ENCODE peak calls at places on chromosome 22, in seven cellular contexts. M is esophagus squamous epithelium, I is astrocyte of the cerebellum, P is fibroblast of the aortic adventitia, H is tibial artery, N is left lung, Y is stomach. J is an unnamed sample.

GRCh38 chr22:45999379-45999971 is 22.5 kb upstream of the WNT7B start:
- DNase-seq in M (no peak), P (no peak), I (no peak), N (peak), Y (no peak), H (no peak), J (no peak)

GRCh38 chr22:48867891-48868290 is 959.8 kb downstream of the BRD1 start:
- DNase-seq in P (no peak), Y (no peak), I (no peak), H (no peak), N (no peak), M (no peak), J (no peak)

GRCh38 chr22:26722159-26722558 is 64.8 kb downstream of the MIAT start:
- DNase-seq in H (no peak), Y (no peak), N (no peak), M (no peak), I (no peak), P (peak), J (no peak)

GRCh38 chr22:36546092-36546804 is 17.3 kb upstream of the EIF3D start:
- DNase-seq in N (no peak), P (peak), M (no peak), H (no peak), Y (no peak), I (peak), J (peak)

GRCh38 chr22:21816787-21817496 is 50.5 kb downstream of the MAPK1 start:
- DNase-seq in N (no peak), M (no peak), I (peak), H (no peak), Y (no peak), P (peak), J (no peak)

GRCh38 chr22:19576460-19577421 is 52.5 kb upstream of the CLDN5 start:
- DNase-seq in P (peak), N (no peak), I (no peak), Y (no peak), H (no peak), M (no peak), J (no peak)

GRCh38 chr22:42685941-42686666 is 34.6 kb downstream of the A4GALT start:
- DNase-seq in Y (peak), M (no peak), N (peak), H (peak), I (no peak), P (peak), J (no peak)

GRCh38 chr22:25898707-25899365 is 156.8 kb downstream of the MYO18B start:
- DNase-seq in I (no peak), M (no peak), H (no peak), P (no peak), N (no peak), Y (no peak), J (no peak)

GRCh38 chr22:36536717-36537116 is 7.8 kb upstream of the EIF3D start:
- DNase-seq in N (no peak), M (no peak), H (no peak), P (no peak), Y (no peak), I (no peak), J (no peak)

GRCh38 chr22:44202261-44202789 is 21.6 kb downstream of the PARVG start:
- DNase-seq in Y (no peak), H (no peak), I (peak), P (peak), N (no peak), M (no peak), J (no peak)

GRCh38 chr22:46972901-46973831 is 210.7 kb downstream of the TBC1D22A start:
- DNase-seq in M (no peak), H (no peak), N (peak), Y (no peak), P (no peak), I (no peak), J (no peak)

GRCh38 chr22:24827305-24827704 is 21.3 kb downstream of the SGSM1 start:
- DNase-seq in N (peak), P (no peak), I (no peak), M (no peak), Y (peak), H (peak), J (no peak)

GRCh38 chr22:46201059-46201757 is 48.9 kb downstream of the CDPF1 start:
- DNase-seq in N (no peak), P (no peak), Y (no peak), M (no peak), H (no peak), I (no peak), J (no peak)

GRCh38 chr22:32847067-32847491 is 45.6 kb downstream of the TIMP3 start:
- DNase-seq in P (peak), M (no peak), H (peak), Y (no peak), I (no peak), N (no peak), J (no peak)

GRCh38 chr22:20068640-20069039 is 11.4 kb upstream of the DGCR8 start:
- DNase-seq in N (no peak), P (no peak), I (no peak), H (no peak), Y (no peak), M (no peak), J (no peak)

GRCh38 chr22:41885576-41885975 is 29.3 kb downstream of the SHISA8 start:
- DNase-seq in Y (no peak), M (no peak), N (no peak), P (no peak), I (no peak), H (no peak), J (no peak)

GRCh38 chr22:19271856-19272535 is 19.5 kb downstream of the CLTCL1 start:
- DNase-seq in I (peak), M (no peak), N (no peak), P (no peak), H (no peak), Y (no peak), J (no peak)

GRCh38 chr22:33325232-33326004 is 267.2 kb upstream of the SYN3 start:
- DNase-seq in P (no peak), N (no peak), H (no peak), Y (no peak), I (no peak), M (no peak), J (no peak)

GRCh38 chr22:45534339-45535192 is 31.9 kb downstream of the FBLN1 start:
- DNase-seq in M (no peak), Y (no peak), H (no peak), N (no peak), I (no peak), P (peak), J (peak)

GRCh38 chr22:37345863-37346514 is 63.7 kb downstream of the CYTH4 start:
- DNase-seq in Y (no peak), N (peak), I (peak), M (no peak), H (no peak), P (peak), J (no peak)

GRCh38 chr22:37063436-37064420 is 12.2 kb downstream of the KCTD17 start:
- DNase-seq in H (no peak), P (no peak), N (peak), Y (no peak), M (no peak), I (no peak), J (no peak)

GRCh38 chr22:29302681-29303465 is 3.6 kb upstream of the GAS2L1 start:
- DNase-seq in M (no peak), H (no peak), N (no peak), P (no peak), I (no peak), Y (peak), J (no peak)
- TF ChIP-seq CTCF in M (no peak), H (no peak), N (no peak), P (no peak), I (no peak), Y (no peak), J (no peak)

GRCh38 chr22:23150762-23151161 is 5.5 kb downstream of the RAB36 start:
- DNase-seq in M (no peak), N (peak), P (no peak), I (no peak), Y (no peak), H (no peak), J (no peak)
- TF ChIP-seq CTCF in M (no peak), N (no peak), P (no peak), I (no peak), Y (no peak), H (no peak), J (no peak)

DNA sequence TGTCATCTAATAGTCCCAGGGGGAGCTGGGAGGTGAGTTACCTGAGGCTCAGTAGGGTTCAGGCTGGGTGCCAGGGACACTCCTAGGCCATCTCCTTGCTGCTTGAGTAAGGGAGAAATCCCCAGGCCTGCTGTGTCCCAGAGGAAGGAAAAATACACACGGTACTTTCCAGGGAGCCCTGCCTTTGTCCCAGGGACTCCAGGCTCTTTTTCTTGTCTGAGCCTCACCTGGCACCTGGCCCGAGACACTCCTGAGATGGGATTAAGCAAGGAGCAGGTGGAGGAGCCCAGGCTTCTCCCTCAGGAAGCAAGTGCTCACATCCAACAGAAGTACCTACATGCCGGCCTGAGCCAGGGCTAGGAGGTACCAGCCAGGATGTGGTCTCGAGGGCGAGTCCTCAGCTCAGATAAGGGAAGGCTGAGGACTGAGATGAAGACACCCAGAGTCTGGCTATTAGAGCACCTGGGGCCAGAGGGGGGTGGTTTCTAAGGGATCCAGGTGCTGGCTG is 899 bp upstream of the KLHDC7B start:
- DNase-seq in N (peak), Y (peak), H (no peak), P (no peak), M (no peak), I (no peak), J (no peak)
- TF ChIP-seq CTCF in N (no peak), Y (no peak), H (no peak), P (no peak), M (no peak), I (no peak), J (no peak)

GRCh38 chr22:22884010-22884887 is 3.4 kb upstream of the IGLL5 start:
- DNase-seq in P (peak), Y (peak), N (no peak), H (peak), I (no peak), M (no peak), J (no peak)
- TF ChIP-seq CTCF in P (peak), Y (peak), N (peak), H (peak), I (peak), M (peak), J (peak)

GRCh38 chr22:39170825-39171622 is 18.5 kb upstream of the CBX7 start:
- DNase-seq in P (peak), H (peak), N (peak), Y (peak), M (no peak), I (no peak), J (peak)
- TF ChIP-seq CTCF in P (peak), H (peak), N (peak), Y (peak), M (peak), I (peak), J (peak)

GRCh38 chr22:30695351-30695762 is 683 bp downstream of the OSBP2 start:
- DNase-seq in P (no peak), H (no peak), N (no peak), Y (no peak), I (no peak), M (no peak), J (peak)

GRCh38 chr22:30695871-30696655 is 1.4 kb downstream of the OSBP2 start:
- DNase-seq in M (no peak), N (no peak), Y (no peak), P (no peak), I (no peak), H (no peak), J (no peak)

GRCh38 chr22:30697975-30698374 is 3.3 kb downstream of the OSBP2 start:
- DNase-seq in I (no peak), N (no peak), P (no peak), Y (no peak), M (no peak), H (no peak), J (no peak)

GRCh38 chr22:30694171-30694637 is 470 bp upstream of the OSBP2 start:
- DNase-seq in P (peak), N (peak), M (no peak), I (no peak), H (peak), Y (peak), J (peak)

GRCh38 chr22:30694638-30695350 is at the start of gene OSBP2:
- DNase-seq in M (no peak), Y (peak), N (peak), I (no peak), P (no peak), H (peak), J (peak)
- TF ChIP-seq CTCF in M (peak), Y (no peak), N (no peak), I (no peak), P (no peak), H (no peak), J (no peak)

GRCh38 chr22:27745809-27746208 is 55.7 kb downstream of the MN1 start:
- DNase-seq in Y (no peak), H (no peak), P (no peak), N (no peak), M (no peak), I (no peak), J (no peak)

GRCh38 chr22:27749597-27750225 is 51.8 kb downstream of the MN1 start:
- DNase-seq in H (peak), Y (no peak), P (peak), I (no peak), N (no peak), M (no peak), J (no peak)

GRCh38 chr22:27748355-27749168 is 53.0 kb downstream of the MN1 start:
- DNase-seq in M (no peak), H (no peak), P (peak), Y (no peak), N (no peak), I (peak), J (no peak)

GRCh38 chr22:27746918-27747317 is 54.6 kb downstream of the MN1 start:
- DNase-seq in N (no peak), P (no peak), Y (no peak), I (no peak), M (no peak), H (peak), J (no peak)

DNA sequence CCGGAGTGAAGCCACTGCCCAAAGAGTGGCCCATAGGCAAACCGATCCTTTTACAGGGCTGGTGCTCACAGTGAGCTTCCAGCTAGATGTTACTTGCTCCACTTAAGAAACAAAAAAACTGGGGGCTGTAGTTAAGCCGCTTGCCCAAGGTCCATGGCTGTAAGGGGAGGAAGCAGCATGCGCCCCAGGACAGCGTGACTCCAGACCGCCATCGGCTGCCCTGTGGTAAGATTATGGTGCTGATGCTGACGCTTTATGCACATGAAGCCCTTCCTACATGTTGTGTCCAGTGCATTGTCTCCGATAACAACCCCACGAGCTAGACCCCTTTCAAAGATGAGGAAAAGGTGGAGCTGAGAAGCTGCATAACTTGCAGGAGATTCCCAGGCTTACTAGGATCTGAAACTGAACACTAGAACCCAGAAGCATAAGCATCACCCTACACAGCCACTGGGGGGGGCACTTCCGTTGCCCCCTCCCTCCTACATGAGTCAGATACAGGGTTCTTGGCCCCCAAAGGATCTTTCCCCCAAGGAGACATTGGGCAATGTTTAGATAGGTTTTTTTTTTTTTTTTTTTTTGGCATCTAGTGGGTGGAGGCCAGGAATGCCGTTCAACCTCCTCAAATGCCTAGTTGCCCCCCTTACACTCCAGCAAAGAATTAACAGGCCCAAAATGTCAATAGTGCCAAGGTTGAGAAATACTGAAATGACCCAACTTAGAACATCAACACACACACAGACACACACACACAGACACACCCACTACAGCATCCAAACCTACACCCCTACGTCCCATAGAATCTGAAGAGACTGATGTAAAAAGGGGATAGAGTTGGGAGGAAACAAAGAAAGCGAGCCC is 53.9 kb downstream of the MN1 start:
- DNase-seq in I (no peak), M (no peak), N (no peak), Y (no peak), H (peak), P (peak), J (no peak)
- TF ChIP-seq CTCF in I (peak), M (no peak), N (no peak), Y (no peak), H (peak), P (peak), J (no peak)

J was measured in dorsolateral prefrontal cortex.